ENCODE peak calls at places on chromosomes 1 and 21, in eight cellular contexts. One of them, this sample, is unnamed.

GRCh38 chr1:46017876-46018503 is 114.4 kb downstream of the PIK3R3 start:
- DNase-seq in thyroid gland: no peak
- DNase-seq in RWPE2: no peak
- DNase-seq in AG04450: no peak
- DNase-seq in lung: no peak
- DNase-seq in CD8-positive, alpha-beta T cell: no peak
- DNase-seq in fibroblast of lung: no peak
- DNase-seq in cardiac fibroblast: no peak
- DNase-seq in this sample: no peak

GRCh38 chr1:194369060-194369459 is 1182.6 kb upstream of the B3GALT2 start:
- DNase-seq in thyroid gland: no peak
- DNase-seq in RWPE2: no peak
- DNase-seq in AG04450: no peak
- DNase-seq in lung: no peak
- DNase-seq in CD8-positive, alpha-beta T cell: no peak
- DNase-seq in fibroblast of lung: no peak
- DNase-seq in cardiac fibroblast: no peak
- DNase-seq in this sample: no peak

GRCh38 chr1:154791292-154792278 is 78.5 kb downstream of the KCNN3 start:
- DNase-seq in thyroid gland: peak
- DNase-seq in RWPE2: no peak
- DNase-seq in AG04450: no peak
- DNase-seq in lung: no peak
- DNase-seq in CD8-positive, alpha-beta T cell: peak
- DNase-seq in fibroblast of lung: peak
- DNase-seq in cardiac fibroblast: peak
- DNase-seq in this sample: peak

GRCh38 chr1:109775408-109775807 is 11.7 kb upstream of the EPS8L3 start:
- DNase-seq in thyroid gland: no peak
- DNase-seq in RWPE2: peak
- DNase-seq in AG04450: no peak
- DNase-seq in lung: no peak
- DNase-seq in CD8-positive, alpha-beta T cell: no peak
- DNase-seq in fibroblast of lung: no peak
- DNase-seq in cardiac fibroblast: no peak
- DNase-seq in this sample: no peak

GRCh38 chr21:38869946-38870345 is 64.2 kb downstream of the ETS2 start:
- DNase-seq in thyroid gland: no peak
- DNase-seq in RWPE2: no peak
- DNase-seq in AG04450: peak
- DNase-seq in lung: no peak
- DNase-seq in CD8-positive, alpha-beta T cell: no peak
- DNase-seq in fibroblast of lung: peak
- DNase-seq in cardiac fibroblast: no peak
- DNase-seq in this sample: no peak

GRCh38 chr1:9424278-9424677 is 115.0 kb upstream of the SLC25A33 start:
- DNase-seq in thyroid gland: no peak
- DNase-seq in RWPE2: no peak
- DNase-seq in AG04450: no peak
- DNase-seq in lung: no peak
- DNase-seq in CD8-positive, alpha-beta T cell: no peak
- DNase-seq in fibroblast of lung: no peak
- DNase-seq in cardiac fibroblast: no peak
- DNase-seq in this sample: no peak

GRCh38 chr1:19081218-19081893 is 124.9 kb upstream of the IFFO2 start:
- DNase-seq in thyroid gland: no peak
- DNase-seq in RWPE2: no peak
- DNase-seq in AG04450: no peak
- DNase-seq in lung: peak
- DNase-seq in CD8-positive, alpha-beta T cell: no peak
- DNase-seq in fibroblast of lung: peak
- DNase-seq in cardiac fibroblast: peak
- DNase-seq in this sample: no peak

GRCh38 chr1:147541672-147542548 is 609 bp downstream of the BCL9 start:
- DNase-seq in thyroid gland: peak
- DNase-seq in RWPE2: no peak
- DNase-seq in AG04450: no peak
- DNase-seq in lung: no peak
- DNase-seq in CD8-positive, alpha-beta T cell: peak
- DNase-seq in fibroblast of lung: peak
- DNase-seq in cardiac fibroblast: peak
- DNase-seq in this sample: no peak

GRCh38 chr1:152801333-152801732 is 4.8 kb downstream of the LCE1D start:
- DNase-seq in thyroid gland: no peak
- DNase-seq in RWPE2: no peak
- DNase-seq in AG04450: no peak
- DNase-seq in lung: no peak
- DNase-seq in CD8-positive, alpha-beta T cell: no peak
- DNase-seq in fibroblast of lung: no peak
- DNase-seq in cardiac fibroblast: no peak
- DNase-seq in this sample: no peak

GRCh38 chr1:18005238-18005637 is 102.4 kb upstream of the IGSF21 start:
- DNase-seq in thyroid gland: no peak
- DNase-seq in RWPE2: no peak
- DNase-seq in AG04450: no peak
- DNase-seq in lung: no peak
- DNase-seq in CD8-positive, alpha-beta T cell: no peak
- DNase-seq in fibroblast of lung: no peak
- DNase-seq in cardiac fibroblast: no peak
- DNase-seq in this sample: no peak

GRCh38 chr1:243364866-243365265 is 109.0 kb downstream of the SDCCAG8 start:
- DNase-seq in thyroid gland: no peak
- DNase-seq in RWPE2: no peak
- DNase-seq in AG04450: no peak
- DNase-seq in lung: no peak
- DNase-seq in CD8-positive, alpha-beta T cell: no peak
- DNase-seq in fibroblast of lung: no peak
- DNase-seq in cardiac fibroblast: no peak
- DNase-seq in this sample: no peak

GRCh38 chr21:17789660-17790059 is 29.5 kb downstream of the C21orf91 start:
- DNase-seq in thyroid gland: no peak
- DNase-seq in RWPE2: no peak
- DNase-seq in AG04450: no peak
- DNase-seq in lung: no peak
- DNase-seq in CD8-positive, alpha-beta T cell: no peak
- DNase-seq in fibroblast of lung: no peak
- DNase-seq in cardiac fibroblast: no peak
- DNase-seq in this sample: no peak

GRCh38 chr1:94045465-94046056 is 75.4 kb downstream of the ABCA4 start:
- DNase-seq in thyroid gland: peak
- DNase-seq in RWPE2: peak
- DNase-seq in AG04450: peak
- DNase-seq in lung: peak
- DNase-seq in CD8-positive, alpha-beta T cell: no peak
- DNase-seq in fibroblast of lung: peak
- DNase-seq in cardiac fibroblast: peak
- DNase-seq in this sample: no peak

GRCh38 chr1:41847011-41847410 is 71.7 kb downstream of the HIVEP3 start:
- DNase-seq in thyroid gland: no peak
- DNase-seq in RWPE2: no peak
- DNase-seq in AG04450: no peak
- DNase-seq in lung: no peak
- DNase-seq in CD8-positive, alpha-beta T cell: no peak
- DNase-seq in fibroblast of lung: no peak
- DNase-seq in cardiac fibroblast: no peak
- DNase-seq in this sample: no peak

GRCh38 chr1:70327306-70328076 is 27.0 kb downstream of the ANKRD13C start:
- DNase-seq in thyroid gland: no peak
- DNase-seq in RWPE2: no peak
- DNase-seq in AG04450: no peak
- DNase-seq in lung: no peak
- DNase-seq in CD8-positive, alpha-beta T cell: no peak
- DNase-seq in fibroblast of lung: no peak
- DNase-seq in cardiac fibroblast: no peak
- DNase-seq in this sample: no peak

GRCh38 chr1:58695206-58695605 is 4.7 kb downstream of the MYSM1 start:
- DNase-seq in thyroid gland: no peak
- DNase-seq in RWPE2: no peak
- DNase-seq in AG04450: no peak
- DNase-seq in lung: no peak
- DNase-seq in CD8-positive, alpha-beta T cell: no peak
- DNase-seq in fibroblast of lung: no peak
- DNase-seq in cardiac fibroblast: no peak
- DNase-seq in this sample: no peak

GRCh38 chr1:204574856-204575145 is 58.6 kb downstream of the MDM4 start:
- DNase-seq in thyroid gland: no peak
- DNase-seq in RWPE2: no peak
- DNase-seq in AG04450: no peak
- DNase-seq in lung: no peak
- DNase-seq in CD8-positive, alpha-beta T cell: no peak
- DNase-seq in fibroblast of lung: peak
- DNase-seq in cardiac fibroblast: no peak
- DNase-seq in this sample: no peak

GRCh38 chr1:208045410-208046252 is 134.7 kb upstream of the CD34 start:
- DNase-seq in thyroid gland: no peak
- DNase-seq in RWPE2: no peak
- DNase-seq in AG04450: no peak
- DNase-seq in lung: no peak
- DNase-seq in CD8-positive, alpha-beta T cell: no peak
- DNase-seq in fibroblast of lung: no peak
- DNase-seq in cardiac fibroblast: no peak
- DNase-seq in this sample: no peak
- TF ChIP-seq CTCF in thyroid gland: no peak
- TF ChIP-seq CTCF in RWPE2: no peak
- TF ChIP-seq CTCF in AG04450: no peak
- TF ChIP-seq CTCF in lung: no peak
- TF ChIP-seq CTCF in CD8-positive, alpha-beta T cell: no peak
- TF ChIP-seq CTCF in fibroblast of lung: no peak
- TF ChIP-seq CTCF in cardiac fibroblast: no peak
- TF ChIP-seq CTCF in this sample: peak

GRCh38 chr1:89023026-89023425 is 360 bp upstream of the GBP3 start:
- DNase-seq in thyroid gland: no peak
- DNase-seq in RWPE2: no peak
- DNase-seq in AG04450: no peak
- DNase-seq in lung: no peak
- DNase-seq in CD8-positive, alpha-beta T cell: no peak
- DNase-seq in fibroblast of lung: no peak
- DNase-seq in cardiac fibroblast: no peak
- DNase-seq in this sample: no peak
- H3K4me3 ChIP-seq in thyroid gland: no peak
- H3K4me3 ChIP-seq in RWPE2: peak
- H3K4me3 ChIP-seq in AG04450: peak
- H3K4me3 ChIP-seq in lung: no peak
- H3K4me3 ChIP-seq in CD8-positive, alpha-beta T cell: peak
- H3K4me3 ChIP-seq in fibroblast of lung: peak
- H3K4me3 ChIP-seq in cardiac fibroblast: peak
- H3K4me3 ChIP-seq in this sample: no peak

GRCh38 chr1:29708818-29709710 is 472.7 kb downstream of the PTPRU start:
- DNase-seq in thyroid gland: no peak
- DNase-seq in RWPE2: no peak
- DNase-seq in AG04450: peak
- DNase-seq in lung: no peak
- DNase-seq in CD8-positive, alpha-beta T cell: no peak
- DNase-seq in fibroblast of lung: peak
- DNase-seq in cardiac fibroblast: peak
- DNase-seq in this sample: no peak

GRCh38 chr1:29711582-29712274 is 475.4 kb downstream of the PTPRU start:
- DNase-seq in thyroid gland: no peak
- DNase-seq in RWPE2: no peak
- DNase-seq in AG04450: no peak
- DNase-seq in lung: no peak
- DNase-seq in CD8-positive, alpha-beta T cell: no peak
- DNase-seq in fibroblast of lung: peak
- DNase-seq in cardiac fibroblast: peak
- DNase-seq in this sample: no peak

GRCh38 chr1:29708381-29708780 is 472.1 kb downstream of the PTPRU start:
- DNase-seq in thyroid gland: no peak
- DNase-seq in RWPE2: no peak
- DNase-seq in AG04450: no peak
- DNase-seq in lung: no peak
- DNase-seq in CD8-positive, alpha-beta T cell: no peak
- DNase-seq in fibroblast of lung: no peak
- DNase-seq in cardiac fibroblast: no peak
- DNase-seq in this sample: no peak

GRCh38 chr1:29707796-29708195 is 471.5 kb downstream of the PTPRU start:
- DNase-seq in thyroid gland: no peak
- DNase-seq in RWPE2: no peak
- DNase-seq in AG04450: no peak
- DNase-seq in lung: no peak
- DNase-seq in CD8-positive, alpha-beta T cell: no peak
- DNase-seq in fibroblast of lung: no peak
- DNase-seq in cardiac fibroblast: no peak
- DNase-seq in this sample: no peak

DNA sequence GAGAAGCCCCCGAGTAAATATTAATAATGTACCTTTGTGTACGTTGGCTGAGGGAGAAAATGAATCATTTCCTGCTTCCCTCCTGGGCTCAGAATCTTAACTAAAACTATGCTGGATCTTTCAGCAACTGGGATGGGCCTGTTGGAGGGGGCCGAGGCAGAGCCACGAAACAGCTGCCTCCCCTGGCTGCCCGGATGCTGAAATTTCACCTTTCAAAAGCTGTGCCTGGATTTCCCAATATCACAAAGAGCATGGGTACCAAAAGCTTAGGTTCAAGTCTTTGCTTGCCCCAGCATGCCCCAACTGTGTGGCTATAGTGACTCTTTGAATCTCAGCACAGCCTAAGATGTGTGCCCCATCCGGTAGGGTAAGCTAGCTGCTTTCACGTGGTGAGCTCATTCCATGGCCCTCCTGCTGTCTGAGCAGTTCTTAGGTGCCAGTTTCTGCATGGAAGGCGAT is 473.4 kb downstream of the PTPRU start:
- DNase-seq in thyroid gland: no peak
- DNase-seq in RWPE2: peak
- DNase-seq in AG04450: no peak
- DNase-seq in lung: no peak
- DNase-seq in CD8-positive, alpha-beta T cell: no peak
- DNase-seq in fibroblast of lung: peak
- DNase-seq in cardiac fibroblast: peak
- DNase-seq in this sample: no peak
- TF ChIP-seq CTCF in thyroid gland: no peak
- TF ChIP-seq CTCF in RWPE2: peak
- TF ChIP-seq CTCF in AG04450: no peak
- TF ChIP-seq CTCF in lung: no peak
- TF ChIP-seq CTCF in CD8-positive, alpha-beta T cell: no peak
- TF ChIP-seq CTCF in fibroblast of lung: no peak
- TF ChIP-seq CTCF in cardiac fibroblast: no peak
- TF ChIP-seq CTCF in this sample: no peak

DNA sequence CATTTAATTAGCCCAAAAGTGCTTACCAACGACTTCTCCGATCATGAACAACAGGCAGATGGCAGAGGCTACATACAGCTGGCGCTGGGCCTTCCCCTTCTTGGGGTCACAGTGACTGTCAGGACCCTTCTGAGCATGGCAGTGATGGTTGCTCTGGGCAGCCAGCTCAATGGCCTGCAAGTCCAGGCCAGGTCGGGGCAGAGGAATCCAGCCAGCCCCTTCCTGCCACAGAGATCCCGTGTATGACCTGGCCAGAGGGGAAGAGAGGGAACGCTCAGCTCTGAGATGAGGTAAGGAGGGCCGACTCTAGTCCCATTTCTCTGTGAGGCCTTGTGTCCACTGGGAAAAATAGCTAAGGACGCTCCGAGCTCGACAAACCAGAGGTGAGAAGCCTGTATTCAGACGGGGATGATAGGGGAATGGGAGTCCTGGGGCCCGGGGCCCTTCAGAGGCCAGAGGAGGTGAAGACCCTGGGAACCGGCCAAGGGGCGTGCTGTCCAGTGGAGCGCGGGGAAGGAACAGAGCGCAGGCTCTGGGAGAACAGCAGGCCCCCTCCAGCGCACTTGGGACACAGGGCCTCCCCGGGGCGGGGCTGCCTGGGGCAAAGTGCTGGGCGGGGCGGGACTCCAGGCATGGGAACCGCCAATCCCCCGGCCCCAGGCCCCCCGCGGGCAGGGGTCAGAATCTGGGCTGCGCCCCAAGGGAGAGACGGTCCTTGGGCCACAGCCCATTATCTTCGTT is 777 bp downstream of the SLC30A2 start:
- DNase-seq in thyroid gland: peak
- DNase-seq in RWPE2: no peak
- DNase-seq in AG04450: no peak
- DNase-seq in lung: no peak
- DNase-seq in CD8-positive, alpha-beta T cell: no peak
- DNase-seq in fibroblast of lung: no peak
- DNase-seq in cardiac fibroblast: no peak
- DNase-seq in this sample: no peak
- H3K4me3 ChIP-seq in thyroid gland: no peak
- H3K4me3 ChIP-seq in RWPE2: no peak
- H3K4me3 ChIP-seq in AG04450: no peak
- H3K4me3 ChIP-seq in lung: no peak
- H3K4me3 ChIP-seq in CD8-positive, alpha-beta T cell: no peak
- H3K4me3 ChIP-seq in fibroblast of lung: no peak
- H3K4me3 ChIP-seq in cardiac fibroblast: no peak
- H3K4me3 ChIP-seq in this sample: no peak

This sample was measured in GM12864.